ENCODE peak calls at places on chromosomes 4 and X, in nine cellular contexts. S is H7, N is HL-60, P is fibroblast of mammary gland, L is tibial artery, B is epithelial cell of esophagus, K is foreskin fibroblast, J is OCI-LY7, F is esophagus squamous epithelium. R is an unnamed sample.

GRCh38 chr4:81421346-81422218 is 50.1 kb downstream of the RASGEF1B start:
- DNase-seq in S (no peak), N (peak), P (peak), L (no peak), B (peak), K (no peak), J (peak), F (no peak), R (no peak)

GRCh38 chr4:149751174-149751573 is 64.5 kb downstream of the IQCM start:
- DNase-seq in S (no peak), N (no peak), P (peak), L (no peak), B (peak), K (peak), J (no peak), F (no peak), R (no peak)

GRCh38 chr4:112119358-112119783 is 25.9 kb upstream of the FAM241A start:
- DNase-seq in S (no peak), N (no peak), P (no peak), L (no peak), B (no peak), K (no peak), J (no peak), F (no peak), R (no peak)

GRCh38 chr4:85475631-85476233 is 782 bp downstream of the ARHGAP24 start:
- DNase-seq in S (no peak), N (peak), P (peak), L (no peak), B (peak), K (peak), J (no peak), F (no peak), R (no peak)

GRCh38 chrX:107563851-107564250 is 64.5 kb upstream of the PRPS1 start:
- DNase-seq in S (no peak), N (no peak), P (no peak), L (no peak), B (no peak), K (no peak), J (no peak), F (no peak), R (no peak)

GRCh38 chrX:75547137-75547536 is 24.3 kb upstream of the ZDHHC15 start:
- DNase-seq in S (no peak), N (no peak), P (no peak), L (no peak), B (no peak), K (no peak), J (no peak), F (no peak), R (no peak)

GRCh38 chr4:11728165-11728564 is 299.5 kb upstream of the HS3ST1 start:
- DNase-seq in S (no peak), N (no peak), P (no peak), L (no peak), B (no peak), K (no peak), J (no peak), F (no peak), R (no peak)

GRCh38 chr4:123096038-123096437 is 173.6 kb upstream of the NUDT6 start:
- DNase-seq in S (no peak), N (peak), P (no peak), L (no peak), B (peak), K (no peak), J (peak), F (no peak), R (no peak)

GRCh38 chrX:74613350-74614192 is 853 bp downstream of the RLIM start:
- DNase-seq in S (peak), N (peak), P (peak), L (no peak), B (peak), K (no peak), J (peak), F (no peak), R (no peak)

GRCh38 chr4:118058955-118059354 is 24.7 kb downstream of the NDST3 start:
- DNase-seq in S (no peak), N (no peak), P (no peak), L (no peak), B (no peak), K (no peak), J (no peak), F (no peak), R (no peak)

GRCh38 chr4:169079942-169080827 is 70.1 kb upstream of the CBR4 start:
- DNase-seq in S (no peak), N (peak), P (peak), L (peak), B (peak), K (peak), J (no peak), F (no peak), R (peak)

GRCh38 chrX:112688242-112688641 is 8.5 kb upstream of the LHFPL1 start:
- DNase-seq in S (no peak), N (no peak), P (no peak), L (no peak), B (no peak), K (no peak), J (no peak), F (no peak), R (no peak)

GRCh38 chr4:121070274-121070673 is 2.1 kb downstream of the NDNF start:
- DNase-seq in S (peak), N (no peak), P (no peak), L (no peak), B (no peak), K (no peak), J (no peak), F (no peak), R (no peak)
- H3K4me3 ChIP-seq in S (peak), N (no peak), P (no peak), L (peak), B (no peak), K (peak), J (no peak), F (peak), R (peak)

GRCh38 chrX:68694429-68695205 is 47.2 kb downstream of the STARD8 start:
- DNase-seq in S (no peak), N (no peak), P (peak), L (no peak), B (no peak), K (no peak), J (no peak), F (no peak), R (no peak)
- H3K4me3 ChIP-seq in S (peak), N (no peak), P (peak), L (peak), B (no peak), K (peak), J (no peak), F (peak), R (peak)

DNA sequence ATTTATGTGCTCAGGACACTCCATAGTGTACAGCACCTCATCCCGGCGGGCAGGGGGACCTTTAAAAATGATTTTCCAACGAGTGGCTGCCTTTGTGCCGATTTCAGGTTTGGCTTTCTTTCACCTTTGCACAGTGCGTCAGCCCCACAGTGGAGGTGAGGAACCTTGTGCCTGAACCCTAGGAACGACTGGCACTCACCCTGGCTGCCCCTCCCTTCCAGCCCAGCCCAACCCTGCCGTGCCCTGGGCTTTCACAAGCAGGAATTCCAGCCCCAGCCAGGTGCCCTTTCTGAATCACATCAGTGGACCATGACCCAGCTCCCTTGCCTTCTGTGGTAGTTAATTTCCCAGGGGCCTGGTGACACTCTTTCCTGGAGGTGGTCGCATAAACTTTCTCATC is 1.3 kb downstream of the TMEM164 start:
- DNase-seq in S (peak), N (no peak), P (no peak), L (no peak), B (peak), K (no peak), J (no peak), F (no peak), R (no peak)
- H3K4me3 ChIP-seq in S (no peak), N (no peak), P (peak), L (peak), B (peak), K (no peak), J (no peak), F (peak), R (peak)

DNA sequence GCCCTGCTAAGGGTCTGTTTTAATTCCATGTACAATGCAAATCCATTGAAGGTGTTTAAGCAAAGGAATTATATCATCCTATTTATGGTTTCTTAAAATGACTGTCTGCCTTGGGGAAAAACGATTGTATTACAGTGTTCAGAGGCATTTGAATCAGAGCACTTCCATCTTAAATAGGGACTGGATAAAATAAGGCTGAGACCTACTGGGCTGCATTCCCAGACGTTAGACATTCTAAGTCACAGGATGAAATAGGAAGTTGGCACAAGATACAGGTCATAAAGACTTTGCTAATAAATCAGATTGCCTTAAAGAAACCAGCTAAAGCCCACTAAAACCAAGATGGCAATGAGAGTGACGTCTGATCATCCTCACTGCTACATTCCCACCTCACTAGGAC is 1167.2 kb upstream of the PABPC4L start:
- DNase-seq in S (no peak), N (no peak), P (no peak), L (no peak), B (no peak), K (no peak), J (no peak), F (no peak), R (no peak)
- H3K4me3 ChIP-seq in S (no peak), N (no peak), P (no peak), L (no peak), B (no peak), K (no peak), J (no peak), F (no peak), R (no peak)

GRCh38 chr4:121071640-121072037 is 696 bp downstream of the NDNF start:
- DNase-seq in S (no peak), N (no peak), P (no peak), L (no peak), B (no peak), K (no peak), J (no peak), F (no peak), R (no peak)

GRCh38 chr4:121072080-121072835 is at the start of gene NDNF:
- DNase-seq in S (peak), N (peak), P (peak), L (peak), B (peak), K (peak), J (no peak), F (no peak), R (no peak)

GRCh38 chr4:121072836-121073362 is 564 bp upstream of the NDNF start:
- DNase-seq in S (peak), N (no peak), P (no peak), L (peak), B (no peak), K (no peak), J (no peak), F (no peak), R (no peak)

GRCh38 chr4:121069419-121069818 is 2.9 kb downstream of the NDNF start:
- DNase-seq in S (no peak), N (no peak), P (no peak), L (no peak), B (no peak), K (no peak), J (no peak), F (no peak), R (no peak)

DNA sequence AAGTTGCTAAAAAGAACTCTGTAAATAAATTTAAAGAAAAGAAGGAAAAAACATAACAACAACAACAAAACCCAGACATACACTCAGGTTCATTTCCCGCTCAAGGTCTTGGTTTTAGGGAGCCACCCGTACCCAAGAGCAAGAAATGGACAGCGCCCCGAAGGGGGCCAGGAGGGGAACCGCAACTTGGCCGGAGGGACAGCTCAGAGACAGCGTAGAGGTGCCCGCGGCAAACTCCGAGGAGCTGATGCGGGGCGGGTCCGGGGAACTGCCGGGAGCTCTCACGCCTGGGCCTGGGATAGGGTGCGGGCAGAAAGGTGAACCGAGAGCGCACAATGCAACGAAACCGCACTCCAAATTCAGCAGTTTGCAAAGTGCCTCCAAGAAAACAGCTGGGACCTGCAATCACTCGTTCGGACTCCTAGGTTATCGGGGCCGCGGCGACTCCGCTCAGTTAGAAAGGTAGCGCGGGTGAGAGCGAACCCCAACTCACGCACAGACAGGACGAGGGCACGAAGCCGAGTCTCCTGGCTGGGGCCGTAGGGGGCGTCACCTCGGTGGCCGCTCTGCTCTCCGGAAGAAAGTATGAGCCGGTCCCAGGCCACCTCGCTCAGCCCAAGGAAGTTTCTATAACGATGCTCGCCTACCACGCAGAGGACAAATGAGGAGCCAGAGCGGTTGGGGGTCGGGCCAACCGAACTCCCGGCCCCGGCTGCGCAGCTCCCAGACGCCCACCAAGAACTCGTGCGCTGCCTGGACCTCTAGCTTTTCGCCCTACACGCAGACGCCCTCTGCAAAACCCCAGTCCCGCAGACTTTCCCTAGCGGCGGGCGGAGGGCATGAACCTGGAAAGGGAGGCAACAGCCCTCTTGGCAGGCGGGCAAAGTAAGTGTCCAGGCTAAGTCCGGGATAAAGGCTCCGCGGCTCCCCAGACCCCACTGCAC is 1.4 kb downstream of the NDNF start:
- DNase-seq in S (peak), N (peak), P (peak), L (peak), B (peak), K (peak), J (no peak), F (no peak), R (no peak)
- H3K4me3 ChIP-seq in S (peak), N (peak), P (peak), L (peak), B (peak), K (peak), J (no peak), F (peak), R (peak)